ENCODE peak calls at places on chromosomes 6 and 20, in eight cellular contexts. One of them, this sample, is unnamed.

GRCh38 chr6:111427341-111428116 is 55.5 kb downstream of the REV3L start:
- DNase-seq in MV-4-11: peak
- DNase-seq in NCI-H510A: no peak
- DNase-seq in RPMI8226: peak
- DNase-seq in GM13977: peak
- DNase-seq in T47D: no peak
- DNase-seq in pulmonary artery endothelial cell: peak
- DNase-seq in globus pallidus: no peak
- DNase-seq in this sample: peak

GRCh38 chr6:165404703-165405102 is 95.3 kb upstream of the C6orf118 start:
- DNase-seq in MV-4-11: no peak
- DNase-seq in NCI-H510A: no peak
- DNase-seq in RPMI8226: no peak
- DNase-seq in GM13977: no peak
- DNase-seq in T47D: no peak
- DNase-seq in pulmonary artery endothelial cell: no peak
- DNase-seq in globus pallidus: no peak
- DNase-seq in this sample: no peak

GRCh38 chr6:2580996-2581395 is 169.7 kb downstream of the MYLK4 start:
- DNase-seq in MV-4-11: no peak
- DNase-seq in NCI-H510A: no peak
- DNase-seq in RPMI8226: no peak
- DNase-seq in GM13977: no peak
- DNase-seq in T47D: no peak
- DNase-seq in pulmonary artery endothelial cell: no peak
- DNase-seq in globus pallidus: no peak
- DNase-seq in this sample: no peak

GRCh38 chr20:3071610-3072529 is at the start of gene OXT:
- DNase-seq in MV-4-11: no peak
- DNase-seq in NCI-H510A: no peak
- DNase-seq in RPMI8226: no peak
- DNase-seq in GM13977: peak
- DNase-seq in T47D: no peak
- DNase-seq in pulmonary artery endothelial cell: no peak
- DNase-seq in globus pallidus: no peak
- DNase-seq in this sample: peak

GRCh38 chr6:142537612-142538478 is 236.0 kb downstream of the ADGRG6 start:
- DNase-seq in MV-4-11: no peak
- DNase-seq in NCI-H510A: no peak
- DNase-seq in RPMI8226: peak
- DNase-seq in GM13977: no peak
- DNase-seq in T47D: peak
- DNase-seq in pulmonary artery endothelial cell: no peak
- DNase-seq in globus pallidus: no peak
- DNase-seq in this sample: no peak

GRCh38 chr6:33118525-33119123 is 42.8 kb downstream of the HLA-DPB1 start:
- DNase-seq in MV-4-11: peak
- DNase-seq in NCI-H510A: no peak
- DNase-seq in RPMI8226: peak
- DNase-seq in GM13977: peak
- DNase-seq in T47D: peak
- DNase-seq in pulmonary artery endothelial cell: no peak
- DNase-seq in globus pallidus: peak
- DNase-seq in this sample: peak

GRCh38 chr6:34547921-34548644 is 8.0 kb downstream of the SPDEF start:
- DNase-seq in MV-4-11: no peak
- DNase-seq in NCI-H510A: no peak
- DNase-seq in RPMI8226: no peak
- DNase-seq in GM13977: no peak
- DNase-seq in T47D: no peak
- DNase-seq in pulmonary artery endothelial cell: no peak
- DNase-seq in globus pallidus: no peak
- DNase-seq in this sample: no peak

GRCh38 chr6:46704562-46704961 is 16.9 kb downstream of the TDRD6 start:
- DNase-seq in MV-4-11: peak
- DNase-seq in NCI-H510A: no peak
- DNase-seq in RPMI8226: no peak
- DNase-seq in GM13977: no peak
- DNase-seq in T47D: peak
- DNase-seq in pulmonary artery endothelial cell: no peak
- DNase-seq in globus pallidus: peak
- DNase-seq in this sample: no peak

GRCh38 chr6:118650500-118651281 is 700 bp downstream of the CEP85L start:
- DNase-seq in MV-4-11: no peak
- DNase-seq in NCI-H510A: no peak
- DNase-seq in RPMI8226: peak
- DNase-seq in GM13977: peak
- DNase-seq in T47D: no peak
- DNase-seq in pulmonary artery endothelial cell: no peak
- DNase-seq in globus pallidus: peak
- DNase-seq in this sample: peak

GRCh38 chr6:135281227-135281626 is 100.1 kb downstream of the MYB start:
- DNase-seq in MV-4-11: peak
- DNase-seq in NCI-H510A: no peak
- DNase-seq in RPMI8226: no peak
- DNase-seq in GM13977: no peak
- DNase-seq in T47D: no peak
- DNase-seq in pulmonary artery endothelial cell: no peak
- DNase-seq in globus pallidus: peak
- DNase-seq in this sample: no peak

GRCh38 chr20:6765469-6766058 is 1.9 kb upstream of the BMP2 start:
- DNase-seq in MV-4-11: peak
- DNase-seq in NCI-H510A: peak
- DNase-seq in RPMI8226: peak
- DNase-seq in GM13977: peak
- DNase-seq in T47D: peak
- DNase-seq in pulmonary artery endothelial cell: no peak
- DNase-seq in globus pallidus: peak
- DNase-seq in this sample: peak

GRCh38 chr6:168158280-168158979 is 79.4 kb upstream of the FRMD1 start:
- DNase-seq in MV-4-11: no peak
- DNase-seq in NCI-H510A: peak
- DNase-seq in RPMI8226: no peak
- DNase-seq in GM13977: no peak
- DNase-seq in T47D: no peak
- DNase-seq in pulmonary artery endothelial cell: no peak
- DNase-seq in globus pallidus: no peak
- DNase-seq in this sample: no peak

GRCh38 chr20:54995553-54995952 is 520.2 kb downstream of the DOK5 start:
- DNase-seq in MV-4-11: no peak
- DNase-seq in NCI-H510A: no peak
- DNase-seq in RPMI8226: no peak
- DNase-seq in GM13977: no peak
- DNase-seq in T47D: no peak
- DNase-seq in pulmonary artery endothelial cell: no peak
- DNase-seq in globus pallidus: no peak
- DNase-seq in this sample: no peak